ENCODE peak calls at places on chromosomes 3 and 15, in four cellular contexts. One of them, this sample, is unnamed.

GRCh38 chr15:85407421-85408269 is 27.2 kb downstream of the AKAP13 start:
- DNase-seq in breast epithelium: no peak
- DNase-seq in ovary: no peak
- DNase-seq in HCT116: no peak
- DNase-seq in this sample: no peak

GRCh38 chr3:44427683-44428082 is 49.8 kb downstream of the ZNF445 start:
- DNase-seq in breast epithelium: no peak
- DNase-seq in ovary: peak; percentile 7
- DNase-seq in HCT116: no peak
- DNase-seq in this sample: no peak

GRCh38 chr3:69823710-69824109 is 84.4 kb downstream of the MITF start:
- DNase-seq in breast epithelium: no peak
- DNase-seq in ovary: no peak
- DNase-seq in HCT116: no peak
- DNase-seq in this sample: no peak

GRCh38 chr3:152539191-152539764 is 270.5 kb downstream of the MBNL1 start:
- DNase-seq in breast epithelium: no peak
- DNase-seq in ovary: no peak
- DNase-seq in HCT116: no peak
- DNase-seq in this sample: no peak

GRCh38 chr15:68028808-68029207 is 25.3 kb upstream of the PIAS1 start:
- DNase-seq in breast epithelium: no peak
- DNase-seq in ovary: no peak
- DNase-seq in HCT116: no peak
- DNase-seq in this sample: no peak

GRCh38 chr15:57914350-57915055 is 151.0 kb downstream of the ALDH1A2 start:
- DNase-seq in breast epithelium: no peak
- DNase-seq in ovary: peak; percentile 70
- DNase-seq in HCT116: no peak
- DNase-seq in this sample: no peak

GRCh38 chr3:54257114-54257513 is 134.8 kb downstream of the CACNA2D3 start:
- DNase-seq in breast epithelium: no peak
- DNase-seq in ovary: no peak
- DNase-seq in HCT116: no peak
- DNase-seq in this sample: no peak

GRCh38 chr3:136584728-136585127 is 167.4 kb downstream of the STAG1 start:
- DNase-seq in breast epithelium: no peak
- DNase-seq in ovary: no peak
- DNase-seq in HCT116: no peak
- DNase-seq in this sample: no peak

GRCh38 chr15:79133309-79133708 is 42.7 kb upstream of the RASGRF1 start:
- DNase-seq in breast epithelium: no peak
- DNase-seq in ovary: no peak
- DNase-seq in HCT116: no peak
- DNase-seq in this sample: no peak

GRCh38 chr3:76096036-76096435 is 310.7 kb upstream of the ZNF717 start:
- DNase-seq in breast epithelium: no peak
- DNase-seq in ovary: no peak
- DNase-seq in HCT116: no peak
- DNase-seq in this sample: no peak

GRCh38 chr15:59904450-59904979 is 99.6 kb upstream of the FOXB1 start:
- DNase-seq in breast epithelium: no peak
- DNase-seq in ovary: no peak
- DNase-seq in HCT116: no peak
- DNase-seq in this sample: no peak

GRCh38 chr3:64238971-64239667 is 13.9 kb upstream of the PRICKLE2 start:
- DNase-seq in breast epithelium: peak; percentile 81
- DNase-seq in ovary: peak; percentile 91
- DNase-seq in HCT116: no peak
- DNase-seq in this sample: no peak

GRCh38 chr3:48407542-48408099 is 22.3 kb downstream of the PLXNB1 start:
- DNase-seq in breast epithelium: no peak
- DNase-seq in ovary: no peak
- DNase-seq in HCT116: no peak
- DNase-seq in this sample: no peak

GRCh38 chr3:157073810-157074209 is 86.1 kb downstream of the CCNL1 start:
- DNase-seq in breast epithelium: no peak
- DNase-seq in ovary: no peak
- DNase-seq in HCT116: no peak
- DNase-seq in this sample: no peak

GRCh38 chr3:138690036-138690435 is 81.5 kb downstream of the FAIM start:
- DNase-seq in breast epithelium: no peak
- DNase-seq in ovary: no peak
- DNase-seq in HCT116: no peak
- DNase-seq in this sample: no peak

GRCh38 chr3:134312072-134312872 is 61.6 kb upstream of the RYK start:
- DNase-seq in breast epithelium: peak; percentile 77
- DNase-seq in ovary: peak; percentile 61
- DNase-seq in HCT116: no peak
- DNase-seq in this sample: no peak

GRCh38 chr3:124275421-124275820 is 283.5 kb upstream of the ROPN1 start:
- DNase-seq in breast epithelium: no peak
- DNase-seq in ovary: peak; percentile 68
- DNase-seq in HCT116: no peak
- DNase-seq in this sample: no peak

GRCh38 chr3:169147246-169148008 is 516.1 kb downstream of the MECOM start:
- DNase-seq in breast epithelium: no peak
- DNase-seq in ovary: peak; percentile 27
- DNase-seq in HCT116: no peak
- DNase-seq in this sample: no peak

GRCh38 chr3:174436367-174436766 is 422.8 kb upstream of the NAALADL2 start:
- DNase-seq in breast epithelium: no peak
- DNase-seq in ovary: no peak
- DNase-seq in HCT116: no peak
- DNase-seq in this sample: no peak

GRCh38 chr3:14166877-14167605 is 11.4 kb downstream of the XPC start:
- DNase-seq in breast epithelium: no peak
- DNase-seq in ovary: no peak
- DNase-seq in HCT116: no peak
- DNase-seq in this sample: no peak

GRCh38 chr15:58182460-58183163 is 44.4 kb downstream of the AQP9 start:
- DNase-seq in breast epithelium: no peak
- DNase-seq in ovary: peak; percentile 52
- DNase-seq in HCT116: peak; percentile 48
- DNase-seq in this sample: no peak

DNA sequence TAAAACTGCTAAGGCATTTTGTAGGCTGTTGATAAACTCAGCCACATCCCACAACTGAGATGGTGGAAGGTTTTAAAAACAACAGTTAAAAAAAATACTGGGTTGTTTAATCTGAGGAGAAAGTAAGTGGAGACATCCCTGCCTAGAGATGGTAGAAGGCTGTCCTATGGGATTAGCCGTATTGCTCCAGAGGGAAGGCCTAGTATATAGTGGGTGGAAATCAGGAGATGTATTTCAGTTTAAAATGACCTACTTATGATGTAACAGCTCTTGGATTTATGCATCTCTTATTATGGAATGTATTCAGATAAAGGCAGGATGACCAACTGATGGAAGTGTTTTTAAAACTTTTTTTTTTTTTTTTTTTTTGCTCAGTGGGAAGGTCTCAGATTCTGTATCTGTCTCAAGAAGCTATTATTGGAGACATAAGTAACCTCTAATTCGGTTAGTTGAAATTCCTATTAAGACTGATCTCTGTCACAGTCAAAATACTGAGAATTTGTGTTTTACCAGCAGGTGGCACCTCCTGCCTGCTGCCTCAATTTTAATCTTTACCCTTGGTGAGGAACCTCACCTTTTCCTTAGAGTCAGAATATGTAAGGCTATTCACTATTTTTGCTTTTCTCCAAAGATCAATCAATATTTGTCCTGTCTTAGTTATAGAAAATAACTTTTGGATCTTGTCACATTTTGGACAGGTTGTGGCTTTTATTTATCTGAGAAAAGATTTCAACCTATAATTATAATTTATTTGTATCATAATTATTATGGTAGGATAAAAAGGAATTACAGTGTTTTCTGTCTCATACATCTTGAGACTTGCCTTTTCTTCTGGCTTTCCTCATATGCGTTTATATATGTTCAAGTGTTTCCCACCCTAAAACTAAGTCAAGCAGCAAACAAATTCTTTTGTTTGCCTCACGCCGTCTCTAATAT is 63.0 kb downstream of the VPS8 start:
- DNase-seq in breast epithelium: no peak
- DNase-seq in ovary: no peak
- DNase-seq in HCT116: peak; percentile 8
- DNase-seq in this sample: no peak
- TF ChIP-seq CTCF in breast epithelium: peak; percentile 48
- TF ChIP-seq CTCF in ovary: peak; percentile 52
- TF ChIP-seq CTCF in HCT116: peak; percentile 69
- TF ChIP-seq CTCF in this sample: peak; percentile 9

DNA sequence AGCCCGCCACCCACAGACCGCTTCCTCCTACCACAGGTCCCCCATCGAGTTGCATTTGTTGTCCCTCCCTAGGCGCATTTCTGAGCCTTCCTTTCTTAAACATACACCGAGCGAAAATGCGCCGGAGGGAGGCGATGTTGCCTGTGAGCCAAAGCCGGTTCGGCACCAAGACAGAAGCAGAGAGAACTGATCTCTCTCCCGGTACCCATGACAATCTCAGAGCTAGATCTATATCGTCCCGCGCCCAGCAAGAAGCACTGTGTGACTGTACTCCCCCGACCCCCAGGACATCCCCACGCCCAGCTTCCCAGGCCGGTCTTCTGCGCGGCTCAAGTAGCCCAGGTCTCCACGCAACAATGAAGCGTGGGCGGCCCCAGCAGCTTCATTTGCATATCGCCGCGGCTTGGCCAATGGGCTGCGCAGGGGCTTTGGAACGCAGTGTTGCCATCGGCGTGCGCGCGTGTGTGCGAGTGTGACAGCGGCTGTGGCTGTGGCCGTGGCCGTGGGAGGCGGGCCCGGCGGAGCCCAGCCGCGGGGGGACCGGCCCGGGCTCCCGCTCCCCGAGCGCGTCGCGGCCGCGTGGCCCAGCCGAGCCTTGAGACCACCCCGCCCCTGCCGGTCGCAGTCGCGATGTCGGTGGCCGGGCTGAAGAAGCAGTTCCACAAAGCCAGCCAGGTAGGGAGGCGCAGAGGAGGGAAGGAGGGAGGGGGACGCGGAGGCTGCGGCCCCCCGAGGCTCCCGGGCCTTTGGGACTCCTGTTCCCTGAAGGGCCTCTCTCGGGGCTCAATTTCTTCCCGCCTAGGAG is at the start of gene SH3GL3:
- DNase-seq in breast epithelium: peak; percentile 76
- DNase-seq in ovary: peak; percentile 76
- DNase-seq in HCT116: peak; percentile 32
- DNase-seq in this sample: peak; percentile 70
- H3K4me3 ChIP-seq in breast epithelium: peak within 1 kb of the TSS; percentile 37
- H3K4me3 ChIP-seq in ovary: peak within 1 kb of the TSS; percentile 39
- H3K4me3 ChIP-seq in HCT116: peak within 1 kb of the TSS; percentile 42
- H3K4me3 ChIP-seq in this sample: peak within 1 kb of the TSS; percentile 51

GRCh38 chr3:47108546-47108945 is 55.4 kb downstream of the SETD2 start:
- DNase-seq in breast epithelium: no peak
- DNase-seq in ovary: no peak
- DNase-seq in HCT116: no peak
- DNase-seq in this sample: no peak
- TF ChIP-seq POLR2A in breast epithelium: no peak
- TF ChIP-seq POLR2A in ovary: no peak
- TF ChIP-seq POLR2A in HCT116: no peak
- TF ChIP-seq POLR2A in this sample: no peak

DNA sequence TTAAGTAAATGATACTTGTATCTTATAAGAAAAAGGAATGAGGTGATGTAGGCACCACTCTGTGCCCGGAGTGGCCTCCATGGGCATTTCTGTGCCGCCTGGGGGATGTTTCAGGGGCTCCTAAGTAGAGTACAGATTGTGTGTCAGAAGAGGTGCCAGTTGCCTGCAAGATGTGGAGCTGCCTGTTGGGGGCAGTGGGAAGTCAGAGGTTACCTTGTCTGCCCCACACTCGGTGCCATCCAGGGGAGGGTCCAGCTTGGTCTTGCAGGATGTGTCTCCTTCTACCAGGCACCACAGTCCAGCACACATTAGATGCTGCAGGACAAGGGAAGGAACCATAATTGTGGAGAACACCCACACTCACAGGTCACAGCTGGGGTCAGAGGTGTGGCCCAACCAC is 208.8 kb downstream of the ADAMTS17 start:
- DNase-seq in breast epithelium: no peak
- DNase-seq in ovary: no peak
- DNase-seq in HCT116: no peak
- DNase-seq in this sample: no peak
- TF ChIP-seq CTCF in breast epithelium: no peak
- TF ChIP-seq CTCF in ovary: no peak
- TF ChIP-seq CTCF in HCT116: no peak
- TF ChIP-seq CTCF in this sample: no peak